ENCODE peak calls at places on chromosome 13, in eight cellular contexts. E, V, A, C, P, M, Z and T are unnamed samples.

GRCh38 chr13:45295536-45295935 is 45.4 kb downstream of the TPT1 start:
- DNase-seq in V (no peak), C (no peak), A (no peak), M (no peak), P (no peak), E (no peak), Z (no peak), T (peak)

GRCh38 chr13:46598140-46598819 is 45.3 kb downstream of the LRCH1 start:
- DNase-seq in M (no peak), P (no peak), E (no peak), C (no peak), Z (no peak), V (no peak), A (peak), T (no peak)

GRCh38 chr13:106246817-106247216 is 288.6 kb downstream of the EFNB2 start:
- DNase-seq in V (no peak), P (no peak), Z (no peak), A (no peak), C (no peak), M (no peak), E (no peak), T (no peak)

GRCh38 chr13:50511877-50512332 is 331.6 kb downstream of the DLEU7 start:
- DNase-seq in P (no peak), M (no peak), A (peak), C (no peak), Z (no peak), E (no peak), V (no peak), T (no peak)

GRCh38 chr13:102983496-102983895 is 82.7 kb downstream of the SLC10A2 start:
- DNase-seq in E (peak), C (no peak), P (no peak), M (no peak), Z (no peak), V (no peak), A (no peak), T (no peak)

GRCh38 chr13:43303040-43303729 is 279.8 kb downstream of the DNAJC15 start:
- DNase-seq in C (no peak), P (peak), E (peak), Z (no peak), A (no peak), V (peak), M (peak), T (peak)

GRCh38 chr13:33109801-33110200 is 93.6 kb downstream of the KL start:
- DNase-seq in E (no peak), V (peak), A (peak), P (no peak), C (no peak), M (no peak), Z (no peak), T (no peak)

GRCh38 chr13:42405665-42406390 is 133.9 kb downstream of the AKAP11 start:
- DNase-seq in P (no peak), C (peak), V (no peak), Z (no peak), A (peak), E (peak), M (no peak), T (peak)

GRCh38 chr13:91014696-91015095 is 332.8 kb upstream of the MIR17HG start:
- DNase-seq in C (no peak), P (no peak), Z (no peak), M (no peak), A (no peak), V (no peak), E (no peak), T (no peak)

GRCh38 chr13:36918246-36919060 is 1.6 kb downstream of the SMAD9 start:
- DNase-seq in Z (no peak), P (no peak), C (no peak), V (no peak), M (no peak), A (no peak), E (peak), T (peak)

GRCh38 chr13:66237411-66238062 is 992.6 kb downstream of the PCDH9 start:
- DNase-seq in P (no peak), E (no peak), Z (no peak), A (no peak), C (no peak), V (no peak), M (no peak), T (no peak)

GRCh38 chr13:76965759-76966421 is 17.6 kb downstream of the ACOD1 start:
- DNase-seq in V (no peak), M (no peak), Z (no peak), P (no peak), E (peak), C (no peak), A (no peak), T (peak)

GRCh38 chr13:99385161-99385560 is 78.0 kb upstream of the GPR183 start:
- DNase-seq in P (no peak), M (no peak), A (no peak), E (no peak), V (no peak), C (no peak), Z (no peak), T (no peak)

GRCh38 chr13:92175330-92175729 is 776.9 kb downstream of the GPC5 start:
- DNase-seq in Z (no peak), M (no peak), C (no peak), E (peak), P (peak), A (no peak), V (peak), T (peak)

GRCh38 chr13:107716241-107716640 is 499.1 kb downstream of the LIG4 start:
- DNase-seq in P (no peak), V (no peak), Z (no peak), M (no peak), A (no peak), E (no peak), C (no peak), T (no peak)

GRCh38 chr13:25249001-25249543 is 38.2 kb downstream of the MTMR6 start:
- DNase-seq in A (no peak), C (no peak), V (peak), M (no peak), P (no peak), Z (no peak), E (peak), T (peak)

GRCh38 chr13:110925023-110925608 is 10.2 kb upstream of the ANKRD10 start:
- DNase-seq in C (no peak), M (no peak), A (no peak), P (no peak), V (peak), Z (no peak), E (no peak), T (no peak)

GRCh38 chr13:78603240-78603947 is at the start of gene POU4F1:
- DNase-seq in P (peak), M (no peak), A (peak), Z (no peak), E (no peak), V (peak), C (peak), T (peak)

GRCh38 chr13:25375727-25376358 is 4.1 kb downstream of the ATP8A2 start:
- DNase-seq in Z (no peak), A (peak), M (peak), C (no peak), P (peak), V (peak), E (peak), T (peak)

GRCh38 chr13:40974460-40975407 is 44.4 kb downstream of the ELF1 start:
- DNase-seq in M (no peak), C (no peak), Z (no peak), V (no peak), E (peak), P (peak), A (peak), T (peak)

GRCh38 chr13:34107814-34108213 is 289.9 kb downstream of the RFC3 start:
- DNase-seq in Z (no peak), A (no peak), V (no peak), M (no peak), E (no peak), C (no peak), P (no peak), T (no peak)

GRCh38 chr13:39306639-39307589 is 268.7 kb downstream of the NHLRC3 start:
- DNase-seq in M (no peak), V (no peak), C (no peak), E (no peak), A (no peak), Z (no peak), P (no peak), T (no peak)

GRCh38 chr13:66222926-66223325 is 1007.2 kb downstream of the PCDH9 start:
- DNase-seq in Z (no peak), P (no peak), M (no peak), C (no peak), V (no peak), E (no peak), A (no peak), T (no peak)

GRCh38 chr13:97879646-97880297 is 73.7 kb upstream of the IPO5 start:
- DNase-seq in V (no peak), A (no peak), M (no peak), E (peak), P (peak), C (no peak), Z (no peak), T (peak)